ENCODE peak calls at places on chromosomes 7 and 10, in five cellular contexts. F, S, Z, Q and U are unnamed samples.
A peak's percentile ranks its signal among the peaks of the same experiment; 100 is the strongest.

GRCh38 chr7:54944179-54944578 is 74.6 kb upstream of the EGFR start:
- DNase-seq in F (no peak), S (no peak), Z (peak; percentile 28), Q (no peak), U (no peak)

GRCh38 chr7:90701771-90702170 is 105.7 kb downstream of the CDK14 start:
- DNase-seq in F (no peak), S (no peak), Z (no peak), Q (no peak), U (no peak)

GRCh38 chr10:71753091-71753959 is 20.0 kb downstream of the VSIR start:
- DNase-seq in F (peak; percentile 70), S (no peak), Z (no peak), Q (no peak), U (no peak)

GRCh38 chr7:21543528-21544302 is 876 bp downstream of the DNAH11 start:
- DNase-seq in F (no peak), S (peak; percentile 17), Z (no peak), Q (peak; percentile 20), U (no peak)

GRCh38 chr7:45076946-45077345 is 11.8 kb downstream of the NACAD start:
- DNase-seq in F (no peak), S (no peak), Z (no peak), Q (no peak), U (peak; percentile 69)

GRCh38 chr10:12130237-12130872 is 878 bp downstream of the SEC61A2 start:
- DNase-seq in F (no peak), S (peak; percentile 45), Z (peak; percentile 73), Q (peak; percentile 65), U (no peak)

GRCh38 chr7:102849079-102849478 is 63.7 kb upstream of the LRRC17 start:
- DNase-seq in F (no peak), S (no peak), Z (no peak), Q (no peak), U (no peak)

GRCh38 chr10:128030498-128031072 is 95.6 kb downstream of the MKI67 start:
- DNase-seq in F (no peak), S (no peak), Z (no peak), Q (no peak), U (no peak)

GRCh38 chr10:130493021-130493420 is 356.8 kb downstream of the GLRX3 start:
- DNase-seq in F (no peak), S (no peak), Z (no peak), Q (no peak), U (no peak)

GRCh38 chr10:79111427-79111826 is 42.7 kb downstream of the ZMIZ1 start:
- DNase-seq in F (no peak), S (no peak), Z (peak; percentile 84), Q (no peak), U (peak; percentile 80)

DNA sequence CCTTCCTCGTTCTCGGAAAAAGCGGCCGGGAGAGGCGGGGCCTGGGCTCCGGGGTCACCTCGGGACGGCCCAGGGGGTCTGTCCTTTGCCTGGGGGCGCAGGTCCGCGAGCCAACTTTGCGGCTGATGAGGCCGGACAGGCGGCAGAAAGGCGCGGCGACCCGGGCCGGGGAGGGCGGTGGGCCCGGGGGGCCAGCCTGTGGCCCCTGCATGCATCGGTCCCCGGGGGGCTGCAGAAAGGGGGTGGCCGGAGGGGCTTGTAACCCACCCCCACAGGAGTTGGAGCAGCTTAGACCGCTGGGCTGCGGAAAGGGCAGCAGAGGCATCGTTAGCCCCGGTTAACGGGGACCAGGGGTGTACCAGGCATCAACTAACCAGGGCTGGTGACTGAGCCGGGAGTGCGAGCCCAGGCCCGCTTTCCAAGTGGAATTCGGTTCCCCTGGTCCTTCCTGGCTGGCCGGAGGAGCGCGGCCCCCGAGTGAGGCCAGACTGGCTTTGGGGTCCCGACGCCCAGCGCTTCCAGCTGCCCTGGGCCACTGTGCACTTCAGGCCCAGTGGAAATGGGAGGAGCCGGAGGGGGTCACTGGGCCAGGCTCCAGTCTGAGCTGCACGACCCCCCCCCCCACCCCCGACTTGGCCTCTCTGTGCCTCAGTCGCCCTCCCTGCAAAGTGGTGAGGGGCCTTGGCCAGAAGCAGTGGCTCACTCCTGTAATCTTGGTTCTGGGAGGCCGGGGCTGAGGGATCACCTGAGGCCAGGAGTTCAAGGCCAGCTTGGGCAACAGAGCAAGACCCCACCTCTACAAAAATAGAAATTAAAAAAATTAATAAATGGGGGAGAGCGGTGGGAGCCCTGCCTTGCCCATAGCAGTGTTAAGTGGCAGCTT is 919 bp downstream of the SLC29A4 start:
- DNase-seq in F (peak; percentile 33), S (no peak), Z (no peak), Q (no peak), U (no peak)
- H3K27ac ChIP-seq in F (no peak overlapping the region), S (no peak overlapping the region), Z (no peak overlapping the region), Q (no peak overlapping the region), U (no peak overlapping the region)

GRCh38 chr7:1532456-1533254 is 2.2 kb downstream of the MAFK start:
- DNase-seq in F (no peak), S (no peak), Z (peak; percentile 96), Q (no peak), U (peak; percentile 94)

GRCh38 chr7:1529383-1530116 is 952 bp upstream of the MAFK start:
- DNase-seq in F (no peak), S (no peak), Z (no peak), Q (no peak), U (peak; percentile 80)

GRCh38 chr7:1531263-1531978 is 919 bp downstream of the MAFK start:
- DNase-seq in F (no peak), S (no peak), Z (peak; percentile 41), Q (no peak), U (peak; percentile 89)

GRCh38 chr7:1531979-1532455 is 1.5 kb downstream of the MAFK start:
- DNase-seq in F (no peak), S (no peak), Z (no peak), Q (no peak), U (no peak)

DNA sequence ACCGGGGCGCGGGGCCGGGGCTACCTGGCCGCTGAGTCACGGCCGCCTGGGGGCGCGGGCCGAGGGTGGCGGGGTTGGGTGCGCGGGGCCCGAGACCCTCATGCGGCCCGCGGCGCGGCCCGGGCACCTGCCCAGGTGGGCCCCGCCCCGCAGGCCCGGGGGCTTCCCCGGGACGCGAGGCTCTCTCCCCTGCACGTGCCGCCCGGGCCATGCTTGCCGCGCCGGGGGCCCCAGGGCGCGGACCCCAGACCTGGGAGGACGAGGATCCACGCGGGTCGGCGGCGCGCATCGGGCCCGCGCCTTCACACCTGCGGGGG is 402 bp downstream of the MAFK start:
- DNase-seq in F (peak; percentile 82), S (no peak), Z (no peak), Q (peak; percentile 28), U (no peak)
- H3K9ac ChIP-seq in F (peak overlapping the region; percentile 95), S (no peak overlapping the region), Z (no peak overlapping the region), Q (no peak overlapping the region), U (no peak overlapping the region)

GRCh38 chr10:62019013-62019684 is 117.7 kb downstream of the ARID5B start:
- DNase-seq in F (no peak), S (no peak), Z (no peak), Q (no peak), U (no peak)

GRCh38 chr10:62021116-62021515 is 119.6 kb downstream of the ARID5B start:
- DNase-seq in F (no peak), S (no peak), Z (no peak), Q (no peak), U (no peak)

GRCh38 chr10:62021978-62022802 is 120.7 kb downstream of the ARID5B start:
- DNase-seq in F (no peak), S (no peak), Z (no peak), Q (no peak), U (no peak)

GRCh38 chr10:62019685-62020361 is 118.3 kb downstream of the ARID5B start:
- DNase-seq in F (no peak), S (no peak), Z (no peak), Q (no peak), U (no peak)

DNA sequence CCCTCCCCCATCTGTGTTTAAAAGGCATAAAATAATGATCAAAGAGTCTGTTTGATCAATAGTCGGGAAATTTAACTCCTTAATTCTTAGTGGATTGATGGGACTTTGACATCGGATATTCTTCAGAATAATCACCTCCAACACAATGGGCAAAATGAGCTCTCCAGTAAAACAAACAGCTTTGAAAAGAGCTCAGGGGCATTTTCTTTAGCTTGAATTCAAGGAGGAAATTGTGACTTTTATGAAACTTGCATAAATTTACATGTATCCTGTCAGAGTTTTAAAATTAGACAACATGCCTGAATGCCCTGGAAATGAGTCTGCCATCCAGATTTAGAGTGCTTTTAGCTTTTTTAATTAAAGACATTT is 118.8 kb downstream of the ARID5B start:
- DNase-seq in F (no peak), S (no peak), Z (no peak), Q (no peak), U (no peak)
- H3K27ac ChIP-seq in F (no peak overlapping the region), S (no peak overlapping the region), Z (no peak overlapping the region), Q (no peak overlapping the region), U (no peak overlapping the region)

DNA sequence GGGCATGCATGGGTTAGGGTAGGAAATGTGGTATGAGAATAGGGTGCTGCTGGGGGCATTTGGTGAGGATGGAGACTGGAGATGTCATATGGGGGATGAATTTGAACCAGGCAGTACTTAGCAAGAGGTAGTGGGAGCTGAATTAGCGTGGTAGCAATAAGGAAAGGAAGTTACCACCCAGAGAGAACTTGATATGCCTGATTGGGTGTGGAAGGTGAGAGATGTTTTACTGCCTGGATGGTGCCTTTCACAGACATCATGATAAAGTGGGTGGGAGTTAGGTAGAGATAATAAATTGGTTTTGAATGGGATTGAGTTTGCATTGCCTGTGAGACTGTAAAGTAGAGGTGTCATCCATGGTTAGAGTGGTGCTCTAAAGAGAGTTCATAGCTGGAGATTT is 46.7 kb downstream of the TRIM24 start:
- DNase-seq in F (no peak), S (no peak), Z (no peak), Q (no peak), U (no peak)
- H3K9ac ChIP-seq in F (no peak overlapping the region), S (no peak overlapping the region), Z (no peak overlapping the region), Q (no peak overlapping the region), U (no peak overlapping the region)

DNA sequence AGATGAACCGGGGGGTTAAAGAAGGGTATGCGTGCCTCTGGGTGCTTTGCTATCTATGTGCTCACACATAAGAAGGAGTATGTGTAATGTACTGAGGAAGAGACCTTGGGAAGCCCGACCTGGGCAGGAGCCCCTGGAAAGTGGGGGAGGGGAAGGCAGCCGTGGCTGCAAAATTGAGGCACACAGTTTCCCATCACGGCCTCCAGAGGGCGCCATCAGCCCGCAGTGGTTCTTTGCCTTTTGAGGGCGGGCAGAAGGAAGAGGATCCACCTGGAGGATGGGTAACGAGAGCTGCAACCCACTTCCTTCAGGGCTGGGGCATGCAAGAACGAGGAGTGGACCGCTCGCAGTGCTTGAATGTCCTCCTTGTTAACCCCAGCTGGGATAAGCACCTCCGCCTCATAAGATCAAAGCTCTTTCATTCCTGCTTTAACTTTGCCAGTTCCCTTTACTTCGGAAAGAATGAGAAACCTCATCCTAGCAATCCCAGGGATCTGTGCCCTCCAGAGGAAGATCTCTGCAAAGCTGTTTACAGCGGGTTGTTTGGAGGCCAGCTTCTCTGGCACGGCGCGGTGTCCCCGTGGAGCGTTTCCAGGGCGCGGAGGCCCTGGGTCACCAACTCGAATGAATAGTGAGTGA is 77.9 kb downstream of the PCGF5 start:
- DNase-seq in F (peak; percentile 73), S (peak; percentile 80), Z (peak; percentile 81), Q (peak; percentile 82), U (peak; percentile 81)
- H3K27ac ChIP-seq in F (no peak overlapping the region), S (no peak overlapping the region), Z (peak overlapping the region; percentile 44), Q (no peak overlapping the region), U (no peak overlapping the region)

GRCh38 chr10:116029826-116030225 is 243.2 kb downstream of the GFRA1 start:
- DNase-seq in F (no peak), S (no peak), Z (no peak), Q (no peak), U (no peak)
- H3K9ac ChIP-seq in F (no peak overlapping the region), S (no peak overlapping the region), Z (no peak overlapping the region), Q (no peak overlapping the region), U (no peak overlapping the region)

DNA sequence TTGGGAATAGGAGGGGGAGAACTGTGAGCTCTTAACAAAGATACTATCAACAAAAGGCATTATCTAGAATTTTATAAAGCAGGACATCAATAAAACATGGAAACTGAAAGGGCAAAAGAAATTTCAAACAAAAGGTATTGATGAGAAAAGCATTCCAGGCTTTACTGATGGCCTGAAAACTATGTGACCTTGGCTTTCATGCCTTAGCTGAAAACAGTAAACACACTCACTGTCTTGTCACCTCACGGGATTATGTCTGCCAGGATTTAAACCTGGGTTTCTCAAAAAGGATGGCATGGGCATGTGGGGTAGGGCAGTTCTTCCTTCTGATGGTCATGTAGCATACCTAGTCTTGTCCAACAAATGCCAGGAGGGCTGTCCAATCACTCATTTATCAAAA is 22.9 kb downstream of the DOCK4 start:
- DNase-seq in F (no peak), S (no peak), Z (no peak), Q (no peak), U (no peak)
- H3K27ac ChIP-seq in F (no peak overlapping the region), S (no peak overlapping the region), Z (no peak overlapping the region), Q (no peak overlapping the region), U (no peak overlapping the region)